ENCODE peak calls at places on chromosome 13, in nine cellular contexts. A is fibroblast of pulmonary artery, Z is DND-41, P is Panc1, K is psoas muscle, M is heart right ventricle, V is spleen, T is epithelial cell of proximal tubule, C is AG10803. E is an unnamed sample.

GRCh38 chr13:77904031-77904430 is 14.6 kb downstream of the EDNRB start:
- DNase-seq in A (no peak), Z (no peak), P (no peak), K (no peak), M (no peak), V (no peak), T (no peak), C (no peak), E (no peak)

GRCh38 chr13:29999492-30000372 is 149.3 kb upstream of the UBL3 start:
- DNase-seq in A (no peak), Z (no peak), P (no peak), K (no peak), M (no peak), V (no peak), T (no peak), C (no peak), E (no peak)

GRCh38 chr13:80050252-80050651 is 290.7 kb downstream of the SPRY2 start:
- DNase-seq in A (peak), Z (no peak), P (no peak), K (no peak), M (no peak), V (no peak), T (no peak), C (peak), E (no peak)

GRCh38 chr13:51249767-51250741 is 27.9 kb downstream of the FAM124A start:
- DNase-seq in A (no peak), Z (no peak), P (no peak), K (no peak), M (no peak), V (no peak), T (no peak), C (no peak), E (no peak)

GRCh38 chr13:93740334-93740733 is 513.7 kb downstream of the GPC6 start:
- DNase-seq in A (no peak), Z (no peak), P (no peak), K (no peak), M (no peak), V (no peak), T (no peak), C (no peak), E (no peak)

GRCh38 chr13:105956891-105957290 is 578.6 kb downstream of the EFNB2 start:
- DNase-seq in A (no peak), Z (no peak), P (no peak), K (no peak), M (no peak), V (no peak), T (no peak), C (no peak), E (no peak)

GRCh38 chr13:48043789-48044503 is 6.4 kb downstream of the NUDT15 start:
- DNase-seq in A (peak), Z (no peak), P (no peak), K (no peak), M (no peak), V (no peak), T (no peak), C (peak), E (no peak)

GRCh38 chr13:113845723-113846638 is 17.9 kb downstream of the GAS6 start:
- DNase-seq in A (no peak), Z (no peak), P (no peak), K (no peak), M (no peak), V (peak), T (no peak), C (no peak), E (peak)

GRCh38 chr13:44218501-44219240 is 155.0 kb upstream of the SERP2 start:
- DNase-seq in A (peak), Z (no peak), P (no peak), K (peak), M (peak), V (no peak), T (no peak), C (no peak), E (peak)

GRCh38 chr13:67574320-67575233 is 344.4 kb upstream of the PCDH9 start:
- DNase-seq in A (peak), Z (no peak), P (no peak), K (no peak), M (no peak), V (no peak), T (peak), C (peak), E (no peak)

GRCh38 chr13:19181621-19182485 is at the start of gene TUBA3C:
- DNase-seq in A (no peak), Z (no peak), P (no peak), K (no peak), M (no peak), V (no peak), T (no peak), C (no peak), E (no peak)

GRCh38 chr13:98775844-98776598 is 23.5 kb upstream of the SLC15A1 start:
- DNase-seq in A (peak), Z (no peak), P (peak), K (no peak), M (no peak), V (no peak), T (peak), C (peak), E (no peak)

GRCh38 chr13:82905071-82905470 is 977.2 kb downstream of the SLITRK1 start:
- DNase-seq in A (no peak), Z (no peak), P (no peak), K (no peak), M (no peak), V (no peak), T (no peak), C (no peak), E (no peak)

GRCh38 chr13:20270163-20270865 is 38.2 kb upstream of the GJB6 start:
- DNase-seq in A (peak), Z (no peak), P (no peak), K (no peak), M (no peak), V (no peak), T (no peak), C (no peak), E (no peak)

GRCh38 chr13:25776722-25777121 is 275.1 kb downstream of the SHISA2 start:
- DNase-seq in A (no peak), Z (no peak), P (no peak), K (no peak), M (no peak), V (no peak), T (no peak), C (no peak), E (no peak)

GRCh38 chr13:48156466-48156865 is 61.6 kb upstream of the MED4 start:
- DNase-seq in A (no peak), Z (peak), P (no peak), K (no peak), M (no peak), V (peak), T (no peak), C (no peak), E (no peak)

GRCh38 chr13:95948646-95949045 is 104.6 kb downstream of the UGGT2 start:
- DNase-seq in A (peak), Z (no peak), P (no peak), K (no peak), M (no peak), V (no peak), T (no peak), C (peak), E (no peak)

GRCh38 chr13:79447741-79448140 is 33.2 kb upstream of the NDFIP2 start:
- DNase-seq in A (no peak), Z (no peak), P (no peak), K (no peak), M (no peak), V (no peak), T (no peak), C (no peak), E (no peak)

GRCh38 chr13:91045351-91046034 is 302.0 kb upstream of the MIR17HG start:
- DNase-seq in A (peak), Z (no peak), P (peak), K (no peak), M (no peak), V (no peak), T (no peak), C (no peak), E (no peak)

GRCh38 chr13:48938308-48938943 is 37.3 kb upstream of the FNDC3A start:
- DNase-seq in A (no peak), Z (no peak), P (no peak), K (no peak), M (no peak), V (no peak), T (no peak), C (no peak), E (no peak)

GRCh38 chr13:85536706-85537105 is 262.5 kb downstream of the SLITRK6 start:
- DNase-seq in A (peak), Z (no peak), P (peak), K (no peak), M (no peak), V (no peak), T (no peak), C (no peak), E (no peak)

GRCh38 chr13:85538957-85539356 is 260.3 kb downstream of the SLITRK6 start:
- DNase-seq in A (no peak), Z (no peak), P (no peak), K (no peak), M (no peak), V (no peak), T (no peak), C (no peak), E (no peak)

DNA sequence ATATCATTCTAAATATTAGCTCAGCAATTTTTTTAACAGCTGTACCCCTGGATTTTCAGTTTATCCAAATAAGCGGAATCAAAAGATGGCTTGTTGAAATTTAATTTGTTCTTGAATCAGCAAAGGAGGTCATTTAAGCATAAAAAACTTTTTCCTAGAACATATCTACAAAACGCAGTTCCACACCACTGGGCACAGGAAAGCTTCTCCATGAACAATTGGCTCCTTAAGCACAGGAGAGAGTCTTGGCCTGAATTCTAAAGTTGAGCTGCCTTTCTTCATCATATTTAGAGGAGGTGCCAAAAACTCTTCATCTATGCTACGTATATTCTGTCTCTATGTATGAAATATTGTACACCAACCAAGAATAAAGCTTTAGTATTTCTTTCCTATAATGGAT is 263.9 kb downstream of the SLITRK6 start:
- DNase-seq in A (no peak), Z (no peak), P (no peak), K (no peak), M (no peak), V (no peak), T (no peak), C (no peak), E (no peak)
- H3K4me3 ChIP-seq in A (no peak), Z (no peak), P (no peak), K (no peak), M (no peak), V (no peak), T (no peak), C (no peak), E (no peak)

GRCh38 chr13:110089815-110090214 is 217.1 kb downstream of the COL4A1 start:
- DNase-seq in A (no peak), Z (no peak), P (no peak), K (no peak), M (no peak), V (no peak), T (no peak), C (no peak), E (no peak)
- TF ChIP-seq CTCF in A (peak), Z (peak), P (peak), K (peak), M (no peak), V (no peak), T (peak), C (peak), E (peak)

DNA sequence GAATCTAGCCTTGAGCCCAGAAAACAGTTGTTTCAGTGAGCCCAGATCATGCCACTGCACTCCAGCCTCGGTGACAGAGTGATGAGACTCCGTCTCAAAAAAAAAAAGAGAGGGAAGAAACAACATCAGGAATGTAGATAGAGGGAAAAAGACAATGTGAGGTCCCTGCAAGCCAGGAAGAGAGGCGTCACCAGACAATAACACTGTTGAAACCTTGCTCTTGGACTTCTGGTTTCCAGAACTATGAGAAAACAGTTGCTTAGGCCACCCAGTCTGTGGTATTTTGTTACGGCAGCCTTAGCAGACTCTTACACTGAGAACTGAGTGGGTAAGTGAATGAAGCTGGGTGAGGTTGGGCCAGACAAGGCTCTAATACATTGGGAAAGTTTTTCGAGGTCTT is 64.1 kb downstream of the TNFSF11 start:
- DNase-seq in A (no peak), Z (no peak), P (no peak), K (no peak), M (no peak), V (no peak), T (no peak), C (no peak), E (no peak)
- H3K4me3 ChIP-seq in A (no peak), Z (no peak), P (no peak), K (no peak), M (no peak), V (no peak), T (no peak), C (no peak), E (no peak)

DNA sequence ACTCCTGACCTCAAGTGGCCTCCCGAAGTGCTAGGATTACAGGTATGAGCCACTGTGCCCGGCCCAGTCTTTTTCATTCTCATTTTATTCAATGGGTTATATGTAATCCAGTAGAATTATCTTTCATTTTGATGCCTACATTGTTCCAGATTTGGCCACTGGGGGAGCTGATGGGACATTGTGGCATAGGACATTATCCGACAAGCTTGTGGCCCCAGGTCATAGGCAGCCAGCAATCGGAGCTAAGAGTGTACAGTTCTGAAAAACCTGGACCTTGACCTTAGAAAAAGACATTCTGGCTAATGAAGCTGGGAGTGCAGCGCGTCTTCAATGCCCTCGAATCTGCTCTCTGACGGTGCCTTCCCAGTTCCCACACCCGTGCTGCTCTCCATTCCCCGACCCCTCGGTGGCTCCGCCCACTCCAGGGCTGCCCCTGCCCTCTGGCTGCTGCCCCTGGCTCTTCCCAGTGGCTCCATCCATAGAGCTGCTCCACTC is 108.7 kb downstream of the TEX29 start:
- DNase-seq in A (peak), Z (peak), P (no peak), K (no peak), M (no peak), V (no peak), T (peak), C (peak), E (no peak)
- TF ChIP-seq CTCF in A (peak), Z (peak), P (peak), K (peak), M (peak), V (peak), T (peak), C (peak), E (peak)

DNA sequence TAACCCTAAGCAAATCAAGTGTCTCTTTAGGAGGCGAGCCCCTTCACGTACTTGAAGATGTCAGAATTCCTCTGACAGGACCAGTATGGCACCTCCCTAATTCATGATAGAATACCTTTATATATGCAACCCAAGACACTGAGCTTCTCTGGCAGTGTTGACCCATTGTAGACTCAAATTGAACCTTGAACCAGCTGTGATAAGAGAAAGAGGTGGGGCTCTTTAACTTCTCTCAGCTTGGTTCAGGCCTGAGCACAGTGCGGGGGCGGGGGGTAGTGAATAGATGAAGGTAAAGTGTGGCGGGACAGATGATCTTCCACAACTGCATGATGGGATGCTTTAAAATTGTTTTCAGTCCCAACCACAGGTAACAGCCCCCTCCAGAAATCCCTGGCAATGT is 12.1 kb downstream of the MBNL2 start:
- DNase-seq in A (no peak), Z (no peak), P (no peak), K (no peak), M (no peak), V (no peak), T (no peak), C (no peak), E (no peak)
- H3K4me3 ChIP-seq in A (no peak), Z (no peak), P (no peak), K (no peak), M (no peak), V (no peak), T (no peak), C (no peak), E (no peak)

GRCh38 chr13:60689076-60689475 is 292.1 kb downstream of the TDRD3 start:
- DNase-seq in A (no peak), Z (no peak), P (no peak), K (no peak), M (no peak), V (no peak), T (no peak), C (no peak), E (no peak)

GRCh38 chr13:60690607-60691006 is 293.6 kb downstream of the TDRD3 start:
- DNase-seq in A (no peak), Z (no peak), P (no peak), K (no peak), M (no peak), V (no peak), T (no peak), C (no peak), E (no peak)

GRCh38 chr13:60691268-60691667 is 294.2 kb downstream of the TDRD3 start:
- DNase-seq in A (no peak), Z (no peak), P (no peak), K (no peak), M (no peak), V (no peak), T (no peak), C (no peak), E (no peak)

GRCh38 chr13:60689571-60689970 is 292.6 kb downstream of the TDRD3 start:
- DNase-seq in A (no peak), Z (no peak), P (no peak), K (no peak), M (no peak), V (no peak), T (no peak), C (no peak), E (no peak)
- TF ChIP-seq CTCF in A (no peak), Z (no peak), P (no peak), K (no peak), M (no peak), V (no peak), T (no peak), C (no peak), E (no peak)

DNA sequence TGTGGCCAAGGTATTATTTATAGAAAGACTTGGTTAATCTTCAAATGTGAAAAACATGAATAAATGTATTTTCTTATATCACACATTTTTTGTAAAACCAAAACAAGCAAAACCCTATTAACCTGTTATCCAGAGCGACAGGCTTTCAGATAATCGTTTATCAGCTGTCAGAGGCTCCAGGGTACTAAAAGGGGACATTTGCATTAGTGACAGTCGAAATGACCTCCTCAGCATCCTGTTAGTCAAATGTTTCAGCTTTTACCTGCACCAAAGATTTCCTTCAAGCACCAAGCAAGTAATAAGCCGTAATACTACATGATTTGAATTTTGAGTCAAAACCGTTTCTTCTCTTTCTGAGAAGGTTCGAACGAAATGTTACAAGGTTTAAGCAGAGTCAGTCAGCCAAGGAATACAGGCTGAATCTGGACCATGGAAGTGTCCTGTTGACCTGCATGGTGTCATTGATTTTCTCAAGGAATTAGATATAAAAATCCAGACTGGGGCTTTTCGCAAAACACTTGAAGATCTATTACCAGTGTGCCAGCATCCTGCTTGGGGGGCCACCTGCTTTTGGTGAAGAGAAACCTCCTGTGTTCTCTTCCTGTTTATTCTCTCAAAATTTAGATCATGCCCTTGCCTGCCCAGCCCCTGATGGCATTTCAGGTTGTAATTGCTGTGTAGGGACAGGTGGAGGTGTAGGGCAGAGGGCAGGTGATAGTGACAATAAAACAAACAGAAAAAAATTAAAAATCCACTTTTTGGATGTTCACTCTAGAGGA is 11.3 kb upstream of the RFC3 start:
- DNase-seq in A (no peak), Z (no peak), P (no peak), K (no peak), M (no peak), V (no peak), T (no peak), C (no peak), E (no peak)
- H3K4me3 ChIP-seq in A (no peak), Z (no peak), P (no peak), K (no peak), M (no peak), V (no peak), T (no peak), C (no peak), E (no peak)

GRCh38 chr13:110408286-110408685 is 101.2 kb downstream of the COL4A2 start:
- DNase-seq in A (no peak), Z (no peak), P (no peak), K (no peak), M (no peak), V (no peak), T (no peak), C (no peak), E (no peak)
- TF ChIP-seq CTCF in A (no peak), Z (no peak), P (no peak), K (no peak), M (no peak), V (no peak), T (no peak), C (no peak), E (no peak)

E was measured in upper lobe of right lung.